ENCODE peak calls at places on chromosomes 3 and 15, in seven cellular contexts. I is stimulated activated CD4-positive, alpha-beta T cell treated with anti-CD3 and anti-CD28 coated beads, Interleukin-1b, Interleukin-23, amount 100 ng/mL, for 24 hours; G is adipocyte; D is EH; U is osteocyte; X is hippocampal formation; N is lung. A is an unnamed sample.

GRCh38 chr3:182967218-182968204 is 12.8 kb downstream of the DCUN1D1 start:
- DNase-seq in I (no peak), G (no peak), D (peak; percentile 15), U (no peak), X (no peak), N (no peak), A (no peak)

GRCh38 chr3:122803977-122804376 is 9.1 kb downstream of the SLC49A4 start:
- DNase-seq in I (no peak), G (no peak), D (no peak), U (no peak), X (no peak), N (no peak), A (no peak)

GRCh38 chr15:65791335-65792129 is 561 bp downstream of the DENND4A start:
- DNase-seq in I (no peak), G (peak; percentile 68), D (no peak), U (peak; percentile 86), X (peak; percentile 66), N (peak; percentile 61), A (no peak)

GRCh38 chr3:17179381-17180205 is 294.8 kb downstream of the PLCL2 start:
- DNase-seq in I (no peak), G (no peak), D (peak; percentile 40), U (no peak), X (no peak), N (no peak), A (no peak)

GRCh38 chr15:38530113-38530512 is 34.5 kb downstream of the RASGRP1 start:
- DNase-seq in I (no peak), G (no peak), D (peak; percentile 29), U (no peak), X (no peak), N (no peak), A (no peak)

GRCh38 chr15:25797511-25798206 is 65.5 kb downstream of the ATP10A start:
- DNase-seq in I (no peak), G (peak; percentile 46), D (peak; percentile 51), U (peak; percentile 79), X (no peak), N (no peak), A (no peak)

GRCh38 chr3:13199899-13200451 is 126.7 kb upstream of the IQSEC1 start:
- DNase-seq in I (no peak), G (no peak), D (no peak), U (no peak), X (no peak), N (no peak), A (no peak)

GRCh38 chr15:75531041-75531450 is 48.1 kb downstream of the PTPN9 start:
- DNase-seq in I (no peak), G (peak; percentile 57), D (peak; percentile 62), U (no peak), X (no peak), N (no peak), A (no peak)

GRCh38 chr3:127450331-127450730 is 140.2 kb downstream of the TPRA1 start:
- DNase-seq in I (no peak), G (no peak), D (no peak), U (peak; percentile 83), X (no peak), N (no peak), A (no peak)

A was measured in H1.